ENCODE peak calls at places on chromosomes 5 and 9, in seven cellular contexts. One of them, this sample, is unnamed.

GRCh38 chr5:33260098-33260497 is 180.7 kb upstream of the TARS1 start:
- DNase-seq in RWPE1: no peak
- DNase-seq in NCI-H1694: no peak
- DNase-seq in A549: no peak
- DNase-seq in amniotic stem cell: no peak
- DNase-seq in NAMALWA: no peak
- DNase-seq in HCT116: no peak
- DNase-seq in this sample: no peak

GRCh38 chr5:128574041-128574440 is 36.0 kb upstream of the FBN2 start:
- DNase-seq in A549: peak
- DNase-seq in amniotic stem cell: no peak
- DNase-seq in NAMALWA: no peak
- DNase-seq in NCI-H1694: no peak
- DNase-seq in RWPE1: peak
- DNase-seq in HCT116: no peak
- DNase-seq in this sample: peak

GRCh38 chr5:149423287-149424268 is 44.5 kb upstream of the IL17B start:
- DNase-seq in NCI-H1694: no peak
- DNase-seq in RWPE1: no peak
- DNase-seq in A549: no peak
- DNase-seq in NAMALWA: no peak
- DNase-seq in HCT116: no peak
- DNase-seq in amniotic stem cell: no peak
- DNase-seq in this sample: no peak

GRCh38 chr5:150245111-150245789 is 44.3 kb downstream of the CAMK2A start:
- DNase-seq in amniotic stem cell: no peak
- DNase-seq in RWPE1: no peak
- DNase-seq in NCI-H1694: no peak
- DNase-seq in NAMALWA: no peak
- DNase-seq in A549: no peak
- DNase-seq in HCT116: no peak
- DNase-seq in this sample: no peak

GRCh38 chr9:134410835-134411217 is 84.6 kb downstream of the RXRA start:
- DNase-seq in NCI-H1694: no peak
- DNase-seq in RWPE1: no peak
- DNase-seq in HCT116: no peak
- DNase-seq in NAMALWA: no peak
- DNase-seq in A549: no peak
- DNase-seq in amniotic stem cell: no peak
- DNase-seq in this sample: no peak

GRCh38 chr9:96655198-96655851 is at the start of gene PRXL2C:
- DNase-seq in RWPE1: peak
- DNase-seq in A549: peak
- DNase-seq in NAMALWA: no peak
- DNase-seq in NCI-H1694: peak
- DNase-seq in amniotic stem cell: peak
- DNase-seq in HCT116: no peak
- DNase-seq in this sample: peak

GRCh38 chr5:178121450-178122276 is 8.3 kb downstream of the N4BP3 start:
- DNase-seq in NAMALWA: peak
- DNase-seq in RWPE1: no peak
- DNase-seq in NCI-H1694: no peak
- DNase-seq in amniotic stem cell: no peak
- DNase-seq in HCT116: no peak
- DNase-seq in A549: no peak
- DNase-seq in this sample: no peak

GRCh38 chr9:110880123-110880522 is 158.1 kb downstream of the LPAR1 start:
- DNase-seq in A549: no peak
- DNase-seq in NAMALWA: no peak
- DNase-seq in amniotic stem cell: no peak
- DNase-seq in RWPE1: no peak
- DNase-seq in NCI-H1694: no peak
- DNase-seq in HCT116: no peak
- DNase-seq in this sample: no peak

GRCh38 chr5:138033275-138033808 is 463 bp upstream of the FAM13B start:
- DNase-seq in amniotic stem cell: no peak
- DNase-seq in NCI-H1694: no peak
- DNase-seq in HCT116: no peak
- DNase-seq in A549: no peak
- DNase-seq in RWPE1: no peak
- DNase-seq in NAMALWA: peak
- DNase-seq in this sample: no peak

GRCh38 chr9:114364123-114364522 is 23.7 kb downstream of the AKNA start:
- DNase-seq in NAMALWA: no peak
- DNase-seq in RWPE1: peak
- DNase-seq in A549: no peak
- DNase-seq in NCI-H1694: no peak
- DNase-seq in HCT116: no peak
- DNase-seq in amniotic stem cell: no peak
- DNase-seq in this sample: peak

GRCh38 chr9:71985070-71985956 is 73.9 kb downstream of the C9orf85 start:
- DNase-seq in A549: peak
- DNase-seq in RWPE1: no peak
- DNase-seq in HCT116: no peak
- DNase-seq in amniotic stem cell: no peak
- DNase-seq in NAMALWA: no peak
- DNase-seq in NCI-H1694: no peak
- DNase-seq in this sample: no peak

GRCh38 chr9:95753762-95754465 is 121.6 kb upstream of the ERCC6L2 start:
- DNase-seq in A549: no peak
- DNase-seq in HCT116: no peak
- DNase-seq in NAMALWA: no peak
- DNase-seq in amniotic stem cell: no peak
- DNase-seq in RWPE1: no peak
- DNase-seq in NCI-H1694: no peak
- DNase-seq in this sample: no peak

GRCh38 chr5:42950091-42950465 is 90.0 kb downstream of the ANXA2R start:
- DNase-seq in amniotic stem cell: no peak
- DNase-seq in RWPE1: no peak
- DNase-seq in HCT116: no peak
- DNase-seq in NCI-H1694: no peak
- DNase-seq in NAMALWA: no peak
- DNase-seq in A549: no peak
- DNase-seq in this sample: no peak

GRCh38 chr5:1523480-1523792 is 324 bp downstream of the LPCAT1 start:
- DNase-seq in A549: no peak
- DNase-seq in RWPE1: no peak
- DNase-seq in amniotic stem cell: no peak
- DNase-seq in NCI-H1694: no peak
- DNase-seq in NAMALWA: no peak
- DNase-seq in HCT116: no peak
- DNase-seq in this sample: no peak

GRCh38 chr5:135694906-135695305 is 116.1 kb upstream of the CXCL14 start:
- DNase-seq in amniotic stem cell: no peak
- DNase-seq in RWPE1: no peak
- DNase-seq in NAMALWA: no peak
- DNase-seq in NCI-H1694: no peak
- DNase-seq in HCT116: no peak
- DNase-seq in A549: no peak
- DNase-seq in this sample: no peak

GRCh38 chr5:129966071-129966470 is 61.8 kb downstream of the CHSY3 start:
- DNase-seq in NAMALWA: no peak
- DNase-seq in NCI-H1694: no peak
- DNase-seq in RWPE1: no peak
- DNase-seq in HCT116: no peak
- DNase-seq in amniotic stem cell: no peak
- DNase-seq in A549: no peak
- DNase-seq in this sample: no peak

GRCh38 chr9:88949425-88949824 is 41.8 kb upstream of the S1PR3 start:
- DNase-seq in A549: peak
- DNase-seq in RWPE1: no peak
- DNase-seq in NCI-H1694: no peak
- DNase-seq in HCT116: no peak
- DNase-seq in NAMALWA: no peak
- DNase-seq in amniotic stem cell: no peak
- DNase-seq in this sample: no peak

GRCh38 chr9:107488400-107489143 is 997 bp downstream of the KLF4 start:
- DNase-seq in amniotic stem cell: peak
- DNase-seq in NCI-H1694: no peak
- DNase-seq in HCT116: no peak
- DNase-seq in RWPE1: peak
- DNase-seq in NAMALWA: no peak
- DNase-seq in A549: peak
- DNase-seq in this sample: no peak

GRCh38 chr5:143355710-143356109 is 47.8 kb downstream of the NR3C1 start:
- DNase-seq in A549: peak
- DNase-seq in RWPE1: peak
- DNase-seq in NCI-H1694: peak
- DNase-seq in HCT116: peak
- DNase-seq in amniotic stem cell: peak
- DNase-seq in NAMALWA: peak
- DNase-seq in this sample: peak

GRCh38 chr5:82885657-82886389 is 191.4 kb downstream of the TMEM167A start:
- DNase-seq in amniotic stem cell: no peak
- DNase-seq in RWPE1: no peak
- DNase-seq in HCT116: no peak
- DNase-seq in NCI-H1694: no peak
- DNase-seq in A549: peak
- DNase-seq in NAMALWA: no peak
- DNase-seq in this sample: no peak

GRCh38 chr5:5523066-5523505 is 100.6 kb downstream of the ICE1 start:
- DNase-seq in A549: peak
- DNase-seq in RWPE1: no peak
- DNase-seq in amniotic stem cell: no peak
- DNase-seq in NAMALWA: peak
- DNase-seq in NCI-H1694: no peak
- DNase-seq in HCT116: peak
- DNase-seq in this sample: no peak

GRCh38 chr5:59562756-59563389 is 330.7 kb downstream of the PDE4D start:
- DNase-seq in amniotic stem cell: no peak
- DNase-seq in NCI-H1694: no peak
- DNase-seq in HCT116: no peak
- DNase-seq in NAMALWA: peak
- DNase-seq in A549: peak
- DNase-seq in RWPE1: peak
- DNase-seq in this sample: peak

GRCh38 chr5:41334758-41335157 is 121.4 kb upstream of the C6 start:
- DNase-seq in NAMALWA: no peak
- DNase-seq in RWPE1: no peak
- DNase-seq in HCT116: no peak
- DNase-seq in amniotic stem cell: no peak
- DNase-seq in NCI-H1694: no peak
- DNase-seq in A549: no peak
- DNase-seq in this sample: no peak

GRCh38 chr5:40405230-40405629 is 274.5 kb upstream of the PTGER4 start:
- DNase-seq in A549: peak
- DNase-seq in amniotic stem cell: no peak
- DNase-seq in HCT116: no peak
- DNase-seq in RWPE1: peak
- DNase-seq in NCI-H1694: no peak
- DNase-seq in NAMALWA: no peak
- DNase-seq in this sample: no peak

GRCh38 chr5:3118321-3118720 is 366.8 kb upstream of the IRX2 start:
- DNase-seq in RWPE1: no peak
- DNase-seq in NAMALWA: no peak
- DNase-seq in NCI-H1694: no peak
- DNase-seq in amniotic stem cell: no peak
- DNase-seq in A549: no peak
- DNase-seq in HCT116: no peak
- DNase-seq in this sample: no peak

GRCh38 chr5:66596791-66597757 is 881 bp downstream of the MAST4 start:
- DNase-seq in HCT116: no peak
- DNase-seq in amniotic stem cell: no peak
- DNase-seq in NCI-H1694: peak
- DNase-seq in NAMALWA: no peak
- DNase-seq in A549: peak
- DNase-seq in RWPE1: peak
- DNase-seq in this sample: no peak

GRCh38 chr9:126983767-126984166 is 69.2 kb downstream of the RALGPS1 start:
- DNase-seq in NCI-H1694: no peak
- DNase-seq in amniotic stem cell: no peak
- DNase-seq in NAMALWA: no peak
- DNase-seq in RWPE1: no peak
- DNase-seq in HCT116: no peak
- DNase-seq in A549: no peak
- DNase-seq in this sample: no peak

GRCh38 chr5:109743770-109744212 is 54.1 kb downstream of the MAN2A1 start:
- DNase-seq in NAMALWA: no peak
- DNase-seq in HCT116: no peak
- DNase-seq in RWPE1: peak
- DNase-seq in NCI-H1694: no peak
- DNase-seq in A549: peak
- DNase-seq in amniotic stem cell: peak
- DNase-seq in this sample: peak

GRCh38 chr5:59496524-59497134 is 396.9 kb downstream of the PDE4D start:
- DNase-seq in RWPE1: no peak
- DNase-seq in HCT116: no peak
- DNase-seq in NCI-H1694: no peak
- DNase-seq in A549: peak
- DNase-seq in NAMALWA: peak
- DNase-seq in amniotic stem cell: no peak
- DNase-seq in this sample: no peak

GRCh38 chr5:72994578-72994977 is 38.7 kb downstream of the FCHO2 start:
- DNase-seq in amniotic stem cell: no peak
- DNase-seq in HCT116: no peak
- DNase-seq in NAMALWA: no peak
- DNase-seq in NCI-H1694: no peak
- DNase-seq in A549: no peak
- DNase-seq in RWPE1: no peak
- DNase-seq in this sample: no peak

GRCh38 chr5:131530706-131531331 is 104.2 kb downstream of the RAPGEF6 start:
- DNase-seq in HCT116: no peak
- DNase-seq in RWPE1: no peak
- DNase-seq in A549: no peak
- DNase-seq in NAMALWA: no peak
- DNase-seq in amniotic stem cell: no peak
- DNase-seq in NCI-H1694: no peak
- DNase-seq in this sample: no peak

GRCh38 chr5:132081458-132081857 is 7.9 kb downstream of the CSF2 start:
- DNase-seq in A549: no peak
- DNase-seq in NAMALWA: no peak
- DNase-seq in NCI-H1694: no peak
- DNase-seq in amniotic stem cell: no peak
- DNase-seq in HCT116: no peak
- DNase-seq in RWPE1: no peak
- DNase-seq in this sample: no peak

GRCh38 chr9:131402738-131403492 is 9.0 kb downstream of the PRRC2B start:
- DNase-seq in NAMALWA: peak
- DNase-seq in NCI-H1694: no peak
- DNase-seq in RWPE1: peak
- DNase-seq in A549: peak
- DNase-seq in HCT116: no peak
- DNase-seq in amniotic stem cell: peak
- DNase-seq in this sample: no peak

GRCh38 chr5:52502591-52502990 is 285.1 kb upstream of the ITGA1 start:
- DNase-seq in NCI-H1694: no peak
- DNase-seq in A549: no peak
- DNase-seq in RWPE1: no peak
- DNase-seq in amniotic stem cell: no peak
- DNase-seq in HCT116: no peak
- DNase-seq in NAMALWA: no peak
- DNase-seq in this sample: no peak

GRCh38 chr9:112489876-112490661 is 3.4 kb downstream of the KIAA1958 start:
- DNase-seq in NAMALWA: peak
- DNase-seq in NCI-H1694: no peak
- DNase-seq in RWPE1: no peak
- DNase-seq in A549: no peak
- DNase-seq in amniotic stem cell: no peak
- DNase-seq in HCT116: no peak
- DNase-seq in this sample: no peak

GRCh38 chr9:120480707-120481106 is 99.3 kb downstream of the CDK5RAP2 start:
- DNase-seq in RWPE1: no peak
- DNase-seq in NCI-H1694: peak
- DNase-seq in NAMALWA: no peak
- DNase-seq in HCT116: no peak
- DNase-seq in A549: no peak
- DNase-seq in amniotic stem cell: no peak
- DNase-seq in this sample: peak

GRCh38 chr9:131739192-131739961 is 499 bp downstream of the RAPGEF1 start:
- DNase-seq in A549: no peak
- DNase-seq in RWPE1: peak
- DNase-seq in amniotic stem cell: no peak
- DNase-seq in NCI-H1694: no peak
- DNase-seq in NAMALWA: no peak
- DNase-seq in HCT116: no peak
- DNase-seq in this sample: no peak

GRCh38 chr5:154970759-154971158 is 29.9 kb downstream of the MRPL22 start:
- DNase-seq in NAMALWA: no peak
- DNase-seq in HCT116: no peak
- DNase-seq in amniotic stem cell: no peak
- DNase-seq in A549: no peak
- DNase-seq in NCI-H1694: no peak
- DNase-seq in RWPE1: no peak
- DNase-seq in this sample: no peak

This sample was measured in H54.